ENCODE peak calls at places on chromosomes 5 and 9, in six cellular contexts. I, Y, A, M, W and P are unnamed samples.

GRCh38 chr5:54792611-54793404 is 192.6 kb downstream of the ESM1 start:
- DNase-seq in Y (no peak), W (no peak), A (no peak), M (peak), I (no peak), P (no peak)

GRCh38 chr5:141677415-141677814 is 4.6 kb downstream of the ARAP3 start:
- DNase-seq in W (no peak), M (no peak), A (no peak), I (no peak), Y (no peak), P (no peak)

GRCh38 chr5:139698461-139699146 is 50.5 kb downstream of the CXXC5 start:
- DNase-seq in A (no peak), Y (no peak), W (no peak), M (peak), I (no peak), P (peak)

GRCh38 chr5:165039748-165040147 is 1534.3 kb downstream of the MAT2B start:
- DNase-seq in M (no peak), A (no peak), I (no peak), W (no peak), Y (no peak), P (no peak)

GRCh38 chr5:16654647-16655334 is 38.0 kb upstream of the RETREG1 start:
- DNase-seq in W (no peak), M (no peak), Y (no peak), A (no peak), I (no peak), P (no peak)

GRCh38 chr5:31496301-31496700 is 35.6 kb downstream of the DROSHA start:
- DNase-seq in I (no peak), Y (no peak), W (no peak), A (no peak), M (no peak), P (no peak)

GRCh38 chr5:165617491-165617890 is 2112.1 kb downstream of the MAT2B start:
- DNase-seq in I (no peak), W (no peak), M (no peak), A (no peak), Y (no peak), P (peak)

GRCh38 chr5:116825486-116825885 is 250.9 kb upstream of the SEMA6A start:
- DNase-seq in W (no peak), I (no peak), Y (no peak), M (no peak), A (no peak), P (no peak)

GRCh38 chr5:132397224-132397623 is 27.7 kb downstream of the SLC22A5 start:
- DNase-seq in A (no peak), I (no peak), M (no peak), Y (no peak), W (no peak), P (no peak)

GRCh38 chr5:113776168-113776567 is 262.7 kb downstream of the YTHDC2 start:
- DNase-seq in W (no peak), M (no peak), A (no peak), I (no peak), Y (no peak), P (no peak)

GRCh38 chr5:94375801-94376200 is 242.6 kb downstream of the KIAA0825 start:
- DNase-seq in A (no peak), W (no peak), Y (no peak), M (no peak), I (no peak), P (no peak)

GRCh38 chr9:137694962-137695875 is 76.4 kb downstream of the EHMT1 start:
- DNase-seq in A (no peak), Y (no peak), W (no peak), I (no peak), M (peak), P (no peak)

GRCh38 chr5:151682751-151683331 is 3.9 kb downstream of the SPARC start:
- DNase-seq in M (peak), A (no peak), W (no peak), Y (no peak), I (no peak), P (no peak)